ENCODE peak calls at places on chromosomes 3 and 15, in seven cellular contexts. P is stimulated activated CD4-positive, alpha-beta T cell treated with anti-CD3 and anti-CD28 coated beads, Interleukin-4, amount 100 ng/mL, for 24 hours; C is CD8-positive, alpha-beta T cell; D is NCI-H1694 treated with DMSO at 0.1 percent for 48 hours; M is activated T-cell treated with anti-CD3 and anti-CD28 coated beads, Interleukin-2, amount 50 U/mL, for 72 hours; V is stimulated activated CD8-positive, alpha-beta memory T cell treated with anti-CD3 and anti-CD28 coated beads, Interleukin-4, amount 100 ng/mL, for 1 hour; Q is COR-L47. O is an unnamed sample.

GRCh38 chr3:96803860-96804259 is 10.5 kb upstream of the EPHA6 start:
- DNase-seq in P (no peak), C (no peak), D (no peak), M (no peak), V (no peak), Q (no peak), O (no peak)

GRCh38 chr3:179037361-179037760 is 34.2 kb downstream of the ZMAT3 start:
- DNase-seq in P (peak; percentile 61), C (peak; percentile 27), D (no peak), M (peak; percentile 67), V (no peak), Q (no peak), O (no peak)

GRCh38 chr3:27720899-27721716 is 1.0 kb downstream of the EOMES start:
- DNase-seq in P (no peak), C (peak; percentile 20), D (no peak), M (no peak), V (no peak), Q (peak; percentile 29), O (no peak)

GRCh38 chr3:71203727-71204488 is 379.6 kb downstream of the FOXP1 start:
- DNase-seq in P (no peak), C (no peak), D (no peak), M (no peak), V (no peak), Q (no peak), O (no peak)

GRCh38 chr15:63372753-63373152 is 8.9 kb downstream of the CA12 start:
- DNase-seq in P (no peak), C (no peak), D (no peak), M (no peak), V (no peak), Q (no peak), O (no peak)

GRCh38 chr3:129180461-129180860 is 3.2 kb downstream of the CNBP start:
- DNase-seq in P (no peak), C (no peak), D (no peak), M (no peak), V (no peak), Q (no peak), O (no peak)

GRCh38 chr3:58633157-58633865 is 33.3 kb downstream of the FAM3D start:
- DNase-seq in P (no peak), C (no peak), D (no peak), M (no peak), V (no peak), Q (no peak), O (no peak)

GRCh38 chr15:89379818-89380217 is 45.2 kb upstream of the POLG start:
- DNase-seq in P (no peak), C (no peak), D (no peak), M (no peak), V (no peak), Q (no peak), O (no peak)

GRCh38 chr3:141147657-141148056 is 84.0 kb upstream of the PXYLP1 start:
- DNase-seq in P (no peak), C (no peak), D (no peak), M (no peak), V (no peak), Q (no peak), O (no peak)

GRCh38 chr3:124824286-124824915 is 62.8 kb downstream of the ITGB5 start:
- DNase-seq in P (no peak), C (no peak), D (no peak), M (no peak), V (no peak), Q (no peak), O (no peak)

GRCh38 chr3:155233213-155233612 is 60.3 kb downstream of the STRIT1 start:
- DNase-seq in P (no peak), C (no peak), D (no peak), M (no peak), V (no peak), Q (peak; percentile 45), O (no peak)

GRCh38 chr3:71088019-71088711 is 495.4 kb downstream of the FOXP1 start:
- DNase-seq in P (no peak), C (no peak), D (no peak), M (no peak), V (no peak), Q (no peak), O (no peak)

GRCh38 chr3:134197681-134198261 is 52.9 kb downstream of the RYK start:
- DNase-seq in P (peak; percentile 27), C (no peak), D (peak; percentile 67), M (peak; percentile 33), V (no peak), Q (peak; percentile 19), O (no peak)

GRCh38 chr3:195866686-195867511 is 41.5 kb downstream of the TNK2 start:
- DNase-seq in P (no peak), C (no peak), D (no peak), M (no peak), V (no peak), Q (no peak), O (no peak)

GRCh38 chr15:101029971-101030661 is 111.0 kb downstream of the LRRK1 start:
- DNase-seq in P (no peak), C (no peak), D (no peak), M (no peak), V (no peak), Q (no peak), O (no peak)

GRCh38 chr3:43369404-43370345 is 83.3 kb downstream of the SNRK start:
- DNase-seq in P (no peak), C (no peak), D (no peak), M (no peak), V (no peak), Q (no peak), O (no peak)

GRCh38 chr3:197023241-197023997 is 6.2 kb downstream of the MELTF start:
- DNase-seq in P (no peak), C (no peak), D (peak; percentile 77), M (no peak), V (no peak), Q (peak; percentile 49), O (peak; percentile 19)

GRCh38 chr3:194200422-194201060 is 64.6 kb downstream of the HES1 start:
- DNase-seq in P (no peak), C (no peak), D (no peak), M (no peak), V (no peak), Q (no peak), O (no peak)

GRCh38 chr3:152211655-152212054 is 57.1 kb upstream of the MBNL1 start:
- DNase-seq in P (no peak), C (no peak), D (no peak), M (no peak), V (no peak), Q (no peak), O (no peak)

GRCh38 chr3:112297714-112298113 is 3.7 kb upstream of the SLC9C1 start:
- DNase-seq in P (no peak), C (no peak), D (no peak), M (no peak), V (no peak), Q (no peak), O (no peak)

GRCh38 chr15:60358935-60359672 is 38.7 kb downstream of the ANXA2 start:
- DNase-seq in P (no peak), C (no peak), D (peak; percentile 94), M (no peak), V (no peak), Q (no peak), O (no peak)

GRCh38 chr15:62495670-62496328 is 330.7 kb upstream of the C2CD4B start:
- DNase-seq in P (no peak), C (no peak), D (no peak), M (no peak), V (no peak), Q (peak; percentile 62), O (no peak)

GRCh38 chr15:40506964-40507571 is 36.3 kb downstream of the CHST14 start:
- DNase-seq in P (peak; percentile 69), C (peak; percentile 68), D (peak; percentile 57), M (peak; percentile 71), V (peak; percentile 41), Q (peak; percentile 57), O (peak; percentile 73)

GRCh38 chr3:155908086-155908485 is 37.6 kb downstream of the GMPS start:
- DNase-seq in P (no peak), C (no peak), D (no peak), M (no peak), V (no peak), Q (no peak), O (no peak)

GRCh38 chr3:44509985-44510360 is 32.5 kb upstream of the ZNF445 start:
- DNase-seq in P (no peak), C (peak; percentile 6), D (no peak), M (no peak), V (no peak), Q (peak; percentile 0), O (no peak)

GRCh38 chr3:12681586-12682371 is 17.9 kb upstream of the RAF1 start:
- DNase-seq in P (no peak), C (no peak), D (no peak), M (no peak), V (no peak), Q (no peak), O (no peak)

GRCh38 chr15:27481768-27482167 is 510.8 kb downstream of the GABRG3 start:
- DNase-seq in P (no peak), C (no peak), D (no peak), M (no peak), V (no peak), Q (no peak), O (no peak)

GRCh38 chr3:168545591-168545990 is 449.9 kb upstream of the GOLIM4 start:
- DNase-seq in P (no peak), C (no peak), D (no peak), M (no peak), V (no peak), Q (no peak), O (no peak)

GRCh38 chr3:120420360-120420759 is 30.4 kb downstream of the FSTL1 start:
- DNase-seq in P (no peak), C (no peak), D (no peak), M (no peak), V (no peak), Q (no peak), O (no peak)

GRCh38 chr3:49680493-49681231 is 6.5 kb downstream of the APEH start:
- DNase-seq in P (no peak), C (no peak), D (no peak), M (no peak), V (no peak), Q (no peak), O (no peak)

GRCh38 chr3:12303532-12303931 is 14.7 kb downstream of the PPARG start:
- DNase-seq in P (no peak), C (no peak), D (no peak), M (no peak), V (no peak), Q (no peak), O (no peak)

GRCh38 chr15:58492661-58493397 is 61.0 kb downstream of the LIPC start:
- DNase-seq in P (no peak), C (no peak), D (no peak), M (no peak), V (no peak), Q (no peak), O (peak; percentile 42)

GRCh38 chr15:38217181-38217580 is 35.5 kb upstream of the SPRED1 start:
- DNase-seq in P (no peak), C (no peak), D (no peak), M (peak; percentile 1), V (no peak), Q (no peak), O (no peak)

GRCh38 chr15:79593119-79593869 is 161.2 kb downstream of the MINAR1 start:
- DNase-seq in P (no peak), C (no peak), D (no peak), M (no peak), V (no peak), Q (no peak), O (no peak)

O was measured in D721Med.